ENCODE peak calls at places on chromosomes 12 and 14, in ten cellular contexts. One of them, this sample, is unnamed.

GRCh38 chr14:22848391-22849164 is 12.2 kb downstream of the MMP14 start:
- DNase-seq in kidney tubule cell: peak
- DNase-seq in AG10803: peak
- DNase-seq in SW 1271: no peak
- DNase-seq in cardiac septum: peak
- DNase-seq in T-helper 9 cell: no peak
- DNase-seq in stimulated activated CD8-positive, alpha-beta memory T cell treated with anti-CD3 and anti-CD28 coated beads, Interleukin-4, amount 100 ng/mL, for 48 hours: no peak
- DNase-seq in erythroblast: no peak
- DNase-seq in stimulated activated CD4-positive, alpha-beta T cell treated with anti-CD3 and anti-CD28 coated beads, Interleukin-4, amount 100 ng/mL, for 24 hours: no peak
- DNase-seq in GM23248: peak
- DNase-seq in this sample: peak

GRCh38 chr12:71938728-71939385 is at the start of gene TPH2:
- DNase-seq in kidney tubule cell: peak
- DNase-seq in AG10803: peak
- DNase-seq in SW 1271: peak
- DNase-seq in cardiac septum: no peak
- DNase-seq in T-helper 9 cell: peak
- DNase-seq in stimulated activated CD8-positive, alpha-beta memory T cell treated with anti-CD3 and anti-CD28 coated beads, Interleukin-4, amount 100 ng/mL, for 48 hours: peak
- DNase-seq in erythroblast: peak
- DNase-seq in stimulated activated CD4-positive, alpha-beta T cell treated with anti-CD3 and anti-CD28 coated beads, Interleukin-4, amount 100 ng/mL, for 24 hours: peak
- DNase-seq in GM23248: peak
- DNase-seq in this sample: peak

GRCh38 chr14:64089920-64090319 is 204.3 kb downstream of the ESR2 start:
- DNase-seq in kidney tubule cell: peak
- DNase-seq in AG10803: no peak
- DNase-seq in SW 1271: no peak
- DNase-seq in cardiac septum: no peak
- DNase-seq in T-helper 9 cell: no peak
- DNase-seq in stimulated activated CD8-positive, alpha-beta memory T cell treated with anti-CD3 and anti-CD28 coated beads, Interleukin-4, amount 100 ng/mL, for 48 hours: no peak
- DNase-seq in erythroblast: no peak
- DNase-seq in stimulated activated CD4-positive, alpha-beta T cell treated with anti-CD3 and anti-CD28 coated beads, Interleukin-4, amount 100 ng/mL, for 24 hours: no peak
- DNase-seq in GM23248: no peak
- DNase-seq in this sample: no peak

GRCh38 chr14:22812744-22813143 is 2.5 kb downstream of the SLC7A7 start:
- DNase-seq in kidney tubule cell: peak
- DNase-seq in AG10803: no peak
- DNase-seq in SW 1271: no peak
- DNase-seq in cardiac septum: no peak
- DNase-seq in T-helper 9 cell: no peak
- DNase-seq in stimulated activated CD8-positive, alpha-beta memory T cell treated with anti-CD3 and anti-CD28 coated beads, Interleukin-4, amount 100 ng/mL, for 48 hours: no peak
- DNase-seq in erythroblast: no peak
- DNase-seq in stimulated activated CD4-positive, alpha-beta T cell treated with anti-CD3 and anti-CD28 coated beads, Interleukin-4, amount 100 ng/mL, for 24 hours: no peak
- DNase-seq in GM23248: no peak
- DNase-seq in this sample: no peak

GRCh38 chr12:131063427-131063826 is 109.7 kb downstream of the ADGRD1 start:
- DNase-seq in kidney tubule cell: no peak
- DNase-seq in AG10803: no peak
- DNase-seq in SW 1271: no peak
- DNase-seq in cardiac septum: no peak
- DNase-seq in T-helper 9 cell: no peak
- DNase-seq in stimulated activated CD8-positive, alpha-beta memory T cell treated with anti-CD3 and anti-CD28 coated beads, Interleukin-4, amount 100 ng/mL, for 48 hours: no peak
- DNase-seq in erythroblast: no peak
- DNase-seq in stimulated activated CD4-positive, alpha-beta T cell treated with anti-CD3 and anti-CD28 coated beads, Interleukin-4, amount 100 ng/mL, for 24 hours: no peak
- DNase-seq in GM23248: no peak
- DNase-seq in this sample: no peak

GRCh38 chr12:122895757-122896636 is at the start of gene VPS37B:
- DNase-seq in kidney tubule cell: peak
- DNase-seq in AG10803: peak
- DNase-seq in SW 1271: peak
- DNase-seq in cardiac septum: peak
- DNase-seq in T-helper 9 cell: peak
- DNase-seq in stimulated activated CD8-positive, alpha-beta memory T cell treated with anti-CD3 and anti-CD28 coated beads, Interleukin-4, amount 100 ng/mL, for 48 hours: peak
- DNase-seq in erythroblast: peak
- DNase-seq in stimulated activated CD4-positive, alpha-beta T cell treated with anti-CD3 and anti-CD28 coated beads, Interleukin-4, amount 100 ng/mL, for 24 hours: peak
- DNase-seq in GM23248: peak
- DNase-seq in this sample: peak

GRCh38 chr14:23284654-23285529 is 1.0 kb downstream of the HOMEZ start:
- DNase-seq in kidney tubule cell: no peak
- DNase-seq in AG10803: no peak
- DNase-seq in SW 1271: peak
- DNase-seq in cardiac septum: no peak
- DNase-seq in T-helper 9 cell: no peak
- DNase-seq in stimulated activated CD8-positive, alpha-beta memory T cell treated with anti-CD3 and anti-CD28 coated beads, Interleukin-4, amount 100 ng/mL, for 48 hours: no peak
- DNase-seq in erythroblast: peak
- DNase-seq in stimulated activated CD4-positive, alpha-beta T cell treated with anti-CD3 and anti-CD28 coated beads, Interleukin-4, amount 100 ng/mL, for 24 hours: no peak
- DNase-seq in GM23248: peak
- DNase-seq in this sample: no peak

GRCh38 chr12:116712458-116713303 is 25.2 kb downstream of the SPRING1 start:
- DNase-seq in kidney tubule cell: no peak
- DNase-seq in AG10803: no peak
- DNase-seq in SW 1271: no peak
- DNase-seq in cardiac septum: no peak
- DNase-seq in T-helper 9 cell: no peak
- DNase-seq in stimulated activated CD8-positive, alpha-beta memory T cell treated with anti-CD3 and anti-CD28 coated beads, Interleukin-4, amount 100 ng/mL, for 48 hours: no peak
- DNase-seq in erythroblast: no peak
- DNase-seq in stimulated activated CD4-positive, alpha-beta T cell treated with anti-CD3 and anti-CD28 coated beads, Interleukin-4, amount 100 ng/mL, for 24 hours: no peak
- DNase-seq in GM23248: no peak
- DNase-seq in this sample: no peak

GRCh38 chr14:38022775-38023174 is 184.9 kb upstream of the SSTR1 start:
- DNase-seq in kidney tubule cell: no peak
- DNase-seq in AG10803: no peak
- DNase-seq in SW 1271: no peak
- DNase-seq in cardiac septum: no peak
- DNase-seq in T-helper 9 cell: no peak
- DNase-seq in stimulated activated CD8-positive, alpha-beta memory T cell treated with anti-CD3 and anti-CD28 coated beads, Interleukin-4, amount 100 ng/mL, for 48 hours: no peak
- DNase-seq in erythroblast: no peak
- DNase-seq in stimulated activated CD4-positive, alpha-beta T cell treated with anti-CD3 and anti-CD28 coated beads, Interleukin-4, amount 100 ng/mL, for 24 hours: no peak
- DNase-seq in GM23248: no peak
- DNase-seq in this sample: no peak

GRCh38 chr14:35229495-35230089 is 62.6 kb upstream of the PSMA6 start:
- DNase-seq in kidney tubule cell: no peak
- DNase-seq in AG10803: no peak
- DNase-seq in SW 1271: peak
- DNase-seq in cardiac septum: no peak
- DNase-seq in T-helper 9 cell: no peak
- DNase-seq in stimulated activated CD8-positive, alpha-beta memory T cell treated with anti-CD3 and anti-CD28 coated beads, Interleukin-4, amount 100 ng/mL, for 48 hours: no peak
- DNase-seq in erythroblast: peak
- DNase-seq in stimulated activated CD4-positive, alpha-beta T cell treated with anti-CD3 and anti-CD28 coated beads, Interleukin-4, amount 100 ng/mL, for 24 hours: no peak
- DNase-seq in GM23248: no peak
- DNase-seq in this sample: peak

GRCh38 chr14:63517354-63517753 is 25.8 kb downstream of the PPP2R5E start:
- DNase-seq in kidney tubule cell: no peak
- DNase-seq in AG10803: no peak
- DNase-seq in SW 1271: no peak
- DNase-seq in cardiac septum: no peak
- DNase-seq in T-helper 9 cell: no peak
- DNase-seq in stimulated activated CD8-positive, alpha-beta memory T cell treated with anti-CD3 and anti-CD28 coated beads, Interleukin-4, amount 100 ng/mL, for 48 hours: no peak
- DNase-seq in erythroblast: no peak
- DNase-seq in stimulated activated CD4-positive, alpha-beta T cell treated with anti-CD3 and anti-CD28 coated beads, Interleukin-4, amount 100 ng/mL, for 24 hours: no peak
- DNase-seq in GM23248: no peak
- DNase-seq in this sample: no peak

GRCh38 chr12:4386756-4387155 is 7.2 kb upstream of the FGF23 start:
- DNase-seq in kidney tubule cell: no peak
- DNase-seq in AG10803: no peak
- DNase-seq in SW 1271: no peak
- DNase-seq in cardiac septum: no peak
- DNase-seq in T-helper 9 cell: no peak
- DNase-seq in stimulated activated CD8-positive, alpha-beta memory T cell treated with anti-CD3 and anti-CD28 coated beads, Interleukin-4, amount 100 ng/mL, for 48 hours: no peak
- DNase-seq in erythroblast: no peak
- DNase-seq in stimulated activated CD4-positive, alpha-beta T cell treated with anti-CD3 and anti-CD28 coated beads, Interleukin-4, amount 100 ng/mL, for 24 hours: no peak
- DNase-seq in GM23248: no peak
- DNase-seq in this sample: no peak

GRCh38 chr12:1429980-1430379 is 164.4 kb downstream of the FBXL14 start:
- DNase-seq in kidney tubule cell: peak
- DNase-seq in AG10803: peak
- DNase-seq in SW 1271: no peak
- DNase-seq in cardiac septum: no peak
- DNase-seq in T-helper 9 cell: no peak
- DNase-seq in stimulated activated CD8-positive, alpha-beta memory T cell treated with anti-CD3 and anti-CD28 coated beads, Interleukin-4, amount 100 ng/mL, for 48 hours: no peak
- DNase-seq in erythroblast: no peak
- DNase-seq in stimulated activated CD4-positive, alpha-beta T cell treated with anti-CD3 and anti-CD28 coated beads, Interleukin-4, amount 100 ng/mL, for 24 hours: no peak
- DNase-seq in GM23248: peak
- DNase-seq in this sample: peak

This sample was measured in HT1080.